ENCODE peak calls at places on chromosomes 2 and 18, in eight cellular contexts. One of them, this sample, is unnamed.
A peak's percentile ranks its signal among the peaks of the same experiment; 100 is the strongest.

GRCh38 chr18:64330161-64330560 is 181.3 kb upstream of the LINC00305 start:
- DNase-seq in heart left ventricle: no peak
- DNase-seq in ovary: no peak
- DNase-seq in tibial artery: no peak
- DNase-seq in gastrocnemius medialis: no peak
- DNase-seq in pancreas: no peak
- DNase-seq in A549: peak; percentile 4
- DNase-seq in left ventricle myocardium inferior: no peak
- DNase-seq in this sample: peak; percentile 42

GRCh38 chr2:72148391-72148974 is 821 bp upstream of the CYP26B1 start:
- DNase-seq in heart left ventricle: no peak
- DNase-seq in ovary: peak; percentile 8
- DNase-seq in tibial artery: no peak
- DNase-seq in gastrocnemius medialis: no peak
- DNase-seq in pancreas: no peak
- DNase-seq in A549: peak; percentile 40
- DNase-seq in left ventricle myocardium inferior: peak; percentile 14
- DNase-seq in this sample: no peak

GRCh38 chr2:172101707-172102158 is 967 bp downstream of the DLX2 start:
- DNase-seq in heart left ventricle: no peak
- DNase-seq in ovary: no peak
- DNase-seq in tibial artery: no peak
- DNase-seq in gastrocnemius medialis: no peak
- DNase-seq in pancreas: no peak
- DNase-seq in A549: no peak
- DNase-seq in left ventricle myocardium inferior: no peak
- DNase-seq in this sample: no peak

GRCh38 chr2:239319261-239319661 is 81.6 kb downstream of the HDAC4 start:
- DNase-seq in heart left ventricle: no peak
- DNase-seq in ovary: peak; percentile 69
- DNase-seq in tibial artery: no peak
- DNase-seq in gastrocnemius medialis: no peak
- DNase-seq in pancreas: peak; percentile 44
- DNase-seq in A549: no peak
- DNase-seq in left ventricle myocardium inferior: peak; percentile 30
- DNase-seq in this sample: peak; percentile 23

GRCh38 chr2:129281761-129282160 is 697.7 kb upstream of the RAB6C start:
- DNase-seq in heart left ventricle: no peak
- DNase-seq in ovary: no peak
- DNase-seq in tibial artery: no peak
- DNase-seq in gastrocnemius medialis: no peak
- DNase-seq in pancreas: no peak
- DNase-seq in A549: no peak
- DNase-seq in left ventricle myocardium inferior: no peak
- DNase-seq in this sample: peak; percentile 58

GRCh38 chr2:230821261-230821990 is 43.3 kb upstream of the ITM2C start:
- DNase-seq in heart left ventricle: no peak
- DNase-seq in ovary: no peak
- DNase-seq in tibial artery: no peak
- DNase-seq in gastrocnemius medialis: no peak
- DNase-seq in pancreas: no peak
- DNase-seq in A549: no peak
- DNase-seq in left ventricle myocardium inferior: no peak
- DNase-seq in this sample: no peak

GRCh38 chr18:8121942-8122480 is 487.2 kb upstream of the RAB12 start:
- DNase-seq in heart left ventricle: no peak
- DNase-seq in ovary: no peak
- DNase-seq in tibial artery: no peak
- DNase-seq in gastrocnemius medialis: no peak
- DNase-seq in pancreas: no peak
- DNase-seq in A549: peak; percentile 65
- DNase-seq in left ventricle myocardium inferior: no peak
- DNase-seq in this sample: no peak

GRCh38 chr18:57806891-57807280 is 3.8 kb upstream of the ATP8B1 start:
- DNase-seq in heart left ventricle: no peak
- DNase-seq in ovary: no peak
- DNase-seq in tibial artery: no peak
- DNase-seq in gastrocnemius medialis: no peak
- DNase-seq in pancreas: no peak
- DNase-seq in A549: peak; percentile 63
- DNase-seq in left ventricle myocardium inferior: no peak
- DNase-seq in this sample: peak; percentile 40

GRCh38 chr2:15748736-15749323 is 157.2 kb downstream of the DDX1 start:
- DNase-seq in heart left ventricle: no peak
- DNase-seq in ovary: no peak
- DNase-seq in tibial artery: no peak
- DNase-seq in gastrocnemius medialis: no peak
- DNase-seq in pancreas: no peak
- DNase-seq in A549: peak; percentile 74
- DNase-seq in left ventricle myocardium inferior: no peak
- DNase-seq in this sample: peak; percentile 56

GRCh38 chr2:39805936-39806608 is 27.0 kb upstream of the THUMPD2 start:
- DNase-seq in heart left ventricle: no peak
- DNase-seq in ovary: no peak
- DNase-seq in tibial artery: no peak
- DNase-seq in gastrocnemius medialis: no peak
- DNase-seq in pancreas: no peak
- DNase-seq in A549: no peak
- DNase-seq in left ventricle myocardium inferior: no peak
- DNase-seq in this sample: no peak

GRCh38 chr2:183209395-183210028 is 85.3 kb downstream of the NUP35 start:
- DNase-seq in heart left ventricle: no peak
- DNase-seq in ovary: no peak
- DNase-seq in tibial artery: no peak
- DNase-seq in gastrocnemius medialis: no peak
- DNase-seq in pancreas: no peak
- DNase-seq in A549: no peak
- DNase-seq in left ventricle myocardium inferior: no peak
- DNase-seq in this sample: no peak

GRCh38 chr2:118165595-118165994 is 77.3 kb downstream of the INSIG2 start:
- DNase-seq in heart left ventricle: no peak
- DNase-seq in ovary: no peak
- DNase-seq in tibial artery: no peak
- DNase-seq in gastrocnemius medialis: no peak
- DNase-seq in pancreas: no peak
- DNase-seq in A549: no peak
- DNase-seq in left ventricle myocardium inferior: no peak
- DNase-seq in this sample: no peak

GRCh38 chr18:61957801-61958516 is 65.2 kb upstream of the RNF152 start:
- DNase-seq in heart left ventricle: no peak
- DNase-seq in ovary: no peak
- DNase-seq in tibial artery: no peak
- DNase-seq in gastrocnemius medialis: no peak
- DNase-seq in pancreas: no peak
- DNase-seq in A549: no peak
- DNase-seq in left ventricle myocardium inferior: no peak
- DNase-seq in this sample: no peak

GRCh38 chr2:239496700-239497099 is 95.9 kb upstream of the HDAC4 start:
- DNase-seq in heart left ventricle: no peak
- DNase-seq in ovary: no peak
- DNase-seq in tibial artery: no peak
- DNase-seq in gastrocnemius medialis: no peak
- DNase-seq in pancreas: no peak
- DNase-seq in A549: peak; percentile 20
- DNase-seq in left ventricle myocardium inferior: no peak
- DNase-seq in this sample: no peak

GRCh38 chr2:136135924-136136906 is 18.3 kb upstream of the CXCR4 start:
- DNase-seq in heart left ventricle: no peak
- DNase-seq in ovary: no peak
- DNase-seq in tibial artery: no peak
- DNase-seq in gastrocnemius medialis: no peak
- DNase-seq in pancreas: no peak
- DNase-seq in A549: no peak
- DNase-seq in left ventricle myocardium inferior: no peak
- DNase-seq in this sample: peak; percentile 26

GRCh38 chr2:88077076-88077475 is 9.5 kb downstream of the SMYD1 start:
- DNase-seq in heart left ventricle: peak; percentile 61
- DNase-seq in ovary: no peak
- DNase-seq in tibial artery: no peak
- DNase-seq in gastrocnemius medialis: no peak
- DNase-seq in pancreas: no peak
- DNase-seq in A549: no peak
- DNase-seq in left ventricle myocardium inferior: peak; percentile 33
- DNase-seq in this sample: peak; percentile 88
- H3K27ac ChIP-seq in heart left ventricle: peak overlapping the region; percentile 37
- H3K27ac ChIP-seq in ovary: no peak overlapping the region
- H3K27ac ChIP-seq in tibial artery: no peak overlapping the region
- H3K27ac ChIP-seq in gastrocnemius medialis: peak overlapping the region; percentile 66
- H3K27ac ChIP-seq in pancreas: no peak overlapping the region
- H3K27ac ChIP-seq in A549: no peak overlapping the region
- H3K27ac ChIP-seq in left ventricle myocardium inferior: peak overlapping the region; percentile 90
- H3K27ac ChIP-seq in this sample: peak overlapping the region; percentile 98

GRCh38 chr2:29601872-29602271 is 319.5 kb downstream of the ALK start:
- DNase-seq in heart left ventricle: no peak
- DNase-seq in ovary: no peak
- DNase-seq in tibial artery: no peak
- DNase-seq in gastrocnemius medialis: no peak
- DNase-seq in pancreas: no peak
- DNase-seq in A549: no peak
- DNase-seq in left ventricle myocardium inferior: no peak
- DNase-seq in this sample: no peak

GRCh38 chr2:29610569-29610968 is 310.8 kb downstream of the ALK start:
- DNase-seq in heart left ventricle: no peak
- DNase-seq in ovary: no peak
- DNase-seq in tibial artery: no peak
- DNase-seq in gastrocnemius medialis: no peak
- DNase-seq in pancreas: no peak
- DNase-seq in A549: no peak
- DNase-seq in left ventricle myocardium inferior: no peak
- DNase-seq in this sample: no peak

GRCh38 chr2:29603341-29603740 is 318.0 kb downstream of the ALK start:
- DNase-seq in heart left ventricle: no peak
- DNase-seq in ovary: no peak
- DNase-seq in tibial artery: no peak
- DNase-seq in gastrocnemius medialis: no peak
- DNase-seq in pancreas: no peak
- DNase-seq in A549: no peak
- DNase-seq in left ventricle myocardium inferior: no peak
- DNase-seq in this sample: no peak

GRCh38 chr2:29607025-29607424 is 314.4 kb downstream of the ALK start:
- DNase-seq in heart left ventricle: no peak
- DNase-seq in ovary: no peak
- DNase-seq in tibial artery: no peak
- DNase-seq in gastrocnemius medialis: no peak
- DNase-seq in pancreas: no peak
- DNase-seq in A549: no peak
- DNase-seq in left ventricle myocardium inferior: no peak
- DNase-seq in this sample: no peak

DNA sequence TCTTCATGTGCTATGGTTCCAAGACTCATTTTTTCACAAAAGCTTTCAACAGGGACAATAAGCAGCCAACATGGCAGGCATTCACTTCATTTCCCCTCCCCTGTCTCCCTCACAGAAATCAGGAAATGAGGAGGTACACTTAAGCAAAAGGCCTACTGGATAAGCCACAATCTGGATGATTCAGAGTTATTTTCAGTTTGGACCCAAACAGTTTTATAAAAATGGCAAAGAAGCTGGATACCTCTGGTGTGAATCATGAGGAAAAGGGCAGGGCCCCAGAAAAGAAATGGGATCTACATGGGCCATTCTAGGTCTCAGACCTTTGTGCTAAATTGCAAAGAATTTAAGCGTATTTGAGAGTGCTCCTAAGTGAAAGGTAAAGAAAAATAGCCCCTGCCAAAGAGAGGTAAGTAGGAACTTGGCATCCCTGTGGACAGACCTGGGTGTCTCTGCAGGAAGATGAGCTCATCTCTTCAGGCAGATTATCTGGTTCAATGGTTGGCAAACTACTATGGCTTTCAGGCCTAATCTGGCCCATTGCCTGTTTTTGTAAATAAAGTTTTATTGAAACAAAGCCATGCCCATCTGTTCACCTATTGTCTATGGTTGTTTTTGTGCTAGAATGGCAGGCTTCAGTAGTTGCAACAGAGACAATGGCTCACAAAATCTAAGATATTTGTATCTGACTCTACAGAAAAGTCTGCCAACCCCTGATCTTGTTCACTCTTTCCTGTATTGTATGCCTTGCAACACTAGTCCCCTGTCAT is 315.1 kb downstream of the ALK start:
- DNase-seq in heart left ventricle: no peak
- DNase-seq in ovary: no peak
- DNase-seq in tibial artery: no peak
- DNase-seq in gastrocnemius medialis: no peak
- DNase-seq in pancreas: no peak
- DNase-seq in A549: no peak
- DNase-seq in left ventricle myocardium inferior: no peak
- DNase-seq in this sample: no peak
- H3K4me3 ChIP-seq in heart left ventricle: no peak overlapping the region
- H3K4me3 ChIP-seq in ovary: no peak overlapping the region
- H3K4me3 ChIP-seq in tibial artery: no peak overlapping the region
- H3K4me3 ChIP-seq in gastrocnemius medialis: no peak overlapping the region
- H3K4me3 ChIP-seq in pancreas: no peak overlapping the region
- H3K4me3 ChIP-seq in A549: no peak overlapping the region
- H3K4me3 ChIP-seq in left ventricle myocardium inferior: no peak overlapping the region
- H3K4me3 ChIP-seq in this sample: no peak overlapping the region

GRCh38 chr2:74511104-74511989 is 2.9 kb upstream of the TLX2 start:
- DNase-seq in heart left ventricle: no peak
- DNase-seq in ovary: no peak
- DNase-seq in tibial artery: no peak
- DNase-seq in gastrocnemius medialis: no peak
- DNase-seq in pancreas: no peak
- DNase-seq in A549: no peak
- DNase-seq in left ventricle myocardium inferior: no peak
- DNase-seq in this sample: no peak

GRCh38 chr2:74507926-74508520 is 528 bp upstream of the PCGF1 start:
- DNase-seq in heart left ventricle: no peak
- DNase-seq in ovary: no peak
- DNase-seq in tibial artery: peak; percentile 65
- DNase-seq in gastrocnemius medialis: no peak
- DNase-seq in pancreas: peak; percentile 43
- DNase-seq in A549: no peak
- DNase-seq in left ventricle myocardium inferior: no peak
- DNase-seq in this sample: no peak

GRCh38 chr2:74512744-74513604 is 1.3 kb upstream of the TLX2 start:
- DNase-seq in heart left ventricle: no peak
- DNase-seq in ovary: no peak
- DNase-seq in tibial artery: no peak
- DNase-seq in gastrocnemius medialis: no peak
- DNase-seq in pancreas: no peak
- DNase-seq in A549: no peak
- DNase-seq in left ventricle myocardium inferior: no peak
- DNase-seq in this sample: no peak

GRCh38 chr2:74507145-74507925 is at the start of gene PCGF1:
- DNase-seq in heart left ventricle: peak; percentile 99
- DNase-seq in ovary: peak; percentile 99
- DNase-seq in tibial artery: peak; percentile 99
- DNase-seq in gastrocnemius medialis: peak; percentile 98
- DNase-seq in pancreas: peak; percentile 99
- DNase-seq in A549: peak; percentile 99
- DNase-seq in left ventricle myocardium inferior: peak; percentile 100
- DNase-seq in this sample: peak; percentile 98

GRCh38 chr2:74510272-74510671 is 2.8 kb upstream of the PCGF1 start:
- DNase-seq in heart left ventricle: no peak
- DNase-seq in ovary: no peak
- DNase-seq in tibial artery: no peak
- DNase-seq in gastrocnemius medialis: no peak
- DNase-seq in pancreas: no peak
- DNase-seq in A549: no peak
- DNase-seq in left ventricle myocardium inferior: no peak
- DNase-seq in this sample: no peak
- H3K4me1 ChIP-seq in heart left ventricle: peaks cover 44% of the 10 kb centered on the region
- H3K4me1 ChIP-seq in ovary: peaks cover 5% of the 10 kb centered on the region
- H3K4me1 ChIP-seq in tibial artery: peaks cover 43% of the 10 kb centered on the region
- H3K4me1 ChIP-seq in gastrocnemius medialis: peaks cover 32% of the 10 kb centered on the region
- H3K4me1 ChIP-seq in pancreas: peaks cover 6% of the 10 kb centered on the region
- H3K4me1 ChIP-seq in A549: peaks cover 25% of the 10 kb centered on the region
- H3K4me1 ChIP-seq in left ventricle myocardium inferior: peaks cover 49% of the 10 kb centered on the region
- H3K4me1 ChIP-seq in this sample: no peaks in the 10 kb centered on the region

GRCh38 chr2:174631009-174631981 is 33.7 kb upstream of the WIPF1 start:
- DNase-seq in heart left ventricle: no peak
- DNase-seq in ovary: no peak
- DNase-seq in tibial artery: no peak
- DNase-seq in gastrocnemius medialis: no peak
- DNase-seq in pancreas: no peak
- DNase-seq in A549: no peak
- DNase-seq in left ventricle myocardium inferior: no peak
- DNase-seq in this sample: no peak
- H3K27ac ChIP-seq in heart left ventricle: peak overlapping the region; percentile 94
- H3K27ac ChIP-seq in ovary: no peak overlapping the region
- H3K27ac ChIP-seq in tibial artery: peak overlapping the region; percentile 33
- H3K27ac ChIP-seq in gastrocnemius medialis: no peak overlapping the region
- H3K27ac ChIP-seq in pancreas: no peak overlapping the region
- H3K27ac ChIP-seq in A549: no peak overlapping the region
- H3K27ac ChIP-seq in left ventricle myocardium inferior: no peak overlapping the region
- H3K27ac ChIP-seq in this sample: no peak overlapping the region

This sample was measured in cardiac muscle cell.